ENCODE peak calls at places on chromosomes 7 and 10, in four cellular contexts. One of them, this sample, is unnamed.

GRCh38 chr7:65832281-65832680 is 40.6 kb upstream of the VKORC1L1 start:
- DNase-seq in sciatic nerve: no peak
- DNase-seq in hypothalamus: no peak
- DNase-seq in activated gamma-delta T cell treated with anti-CD3 and anti-CD28 coated beads, Interleukin-2, amount 50 U/mL, for 16 hours: no peak
- DNase-seq in this sample: no peak

GRCh38 chr7:150402671-150403321 is 23.7 kb downstream of the ZNF775 start:
- DNase-seq in activated gamma-delta T cell treated with anti-CD3 and anti-CD28 coated beads, Interleukin-2, amount 50 U/mL, for 16 hours: no peak
- DNase-seq in hypothalamus: no peak
- DNase-seq in sciatic nerve: peak; percentile 47
- DNase-seq in this sample: no peak

GRCh38 chr7:360454-361100 is 70.6 kb downstream of the FOXL3 start:
- DNase-seq in activated gamma-delta T cell treated with anti-CD3 and anti-CD28 coated beads, Interleukin-2, amount 50 U/mL, for 16 hours: no peak
- DNase-seq in sciatic nerve: no peak
- DNase-seq in hypothalamus: no peak
- DNase-seq in this sample: no peak

GRCh38 chr10:68628576-68629127 is 68.5 kb downstream of the TET1 start:
- DNase-seq in activated gamma-delta T cell treated with anti-CD3 and anti-CD28 coated beads, Interleukin-2, amount 50 U/mL, for 16 hours: no peak
- DNase-seq in hypothalamus: no peak
- DNase-seq in sciatic nerve: no peak
- DNase-seq in this sample: no peak

GRCh38 chr10:74586088-74586585 is 240.3 kb upstream of the KAT6B start:
- DNase-seq in hypothalamus: no peak
- DNase-seq in sciatic nerve: no peak
- DNase-seq in activated gamma-delta T cell treated with anti-CD3 and anti-CD28 coated beads, Interleukin-2, amount 50 U/mL, for 16 hours: peak; percentile 32
- DNase-seq in this sample: no peak

GRCh38 chr7:134669845-134670373 is 23.3 kb downstream of the BPGM start:
- DNase-seq in activated gamma-delta T cell treated with anti-CD3 and anti-CD28 coated beads, Interleukin-2, amount 50 U/mL, for 16 hours: peak; percentile 58
- DNase-seq in hypothalamus: no peak
- DNase-seq in sciatic nerve: no peak
- DNase-seq in this sample: peak; percentile 12

GRCh38 chr10:87625658-87626057 is 34.0 kb upstream of the PAPSS2 start:
- DNase-seq in activated gamma-delta T cell treated with anti-CD3 and anti-CD28 coated beads, Interleukin-2, amount 50 U/mL, for 16 hours: no peak
- DNase-seq in hypothalamus: no peak
- DNase-seq in sciatic nerve: no peak
- DNase-seq in this sample: no peak

GRCh38 chr10:72790216-72790990 is 98.5 kb downstream of the MCU start:
- DNase-seq in hypothalamus: no peak
- DNase-seq in sciatic nerve: no peak
- DNase-seq in activated gamma-delta T cell treated with anti-CD3 and anti-CD28 coated beads, Interleukin-2, amount 50 U/mL, for 16 hours: no peak
- DNase-seq in this sample: no peak

GRCh38 chr7:128323489-128324362 is 20.0 kb downstream of the RBM28 start:
- DNase-seq in sciatic nerve: no peak
- DNase-seq in activated gamma-delta T cell treated with anti-CD3 and anti-CD28 coated beads, Interleukin-2, amount 50 U/mL, for 16 hours: no peak
- DNase-seq in hypothalamus: no peak
- DNase-seq in this sample: no peak

GRCh38 chr7:81410471-81411117 is 359.3 kb downstream of the HGF start:
- DNase-seq in activated gamma-delta T cell treated with anti-CD3 and anti-CD28 coated beads, Interleukin-2, amount 50 U/mL, for 16 hours: no peak
- DNase-seq in sciatic nerve: no peak
- DNase-seq in hypothalamus: no peak
- DNase-seq in this sample: no peak

GRCh38 chr10:90111671-90112070 is 410.3 kb downstream of the KIF20B start:
- DNase-seq in sciatic nerve: no peak
- DNase-seq in hypothalamus: no peak
- DNase-seq in activated gamma-delta T cell treated with anti-CD3 and anti-CD28 coated beads, Interleukin-2, amount 50 U/mL, for 16 hours: no peak
- DNase-seq in this sample: no peak

GRCh38 chr7:112204072-112204775 is 2.0 kb downstream of the DOCK4 start:
- DNase-seq in sciatic nerve: no peak
- DNase-seq in hypothalamus: no peak
- DNase-seq in activated gamma-delta T cell treated with anti-CD3 and anti-CD28 coated beads, Interleukin-2, amount 50 U/mL, for 16 hours: no peak
- DNase-seq in this sample: no peak

GRCh38 chr10:75712241-75712880 is 280.9 kb downstream of the LRMDA start:
- DNase-seq in hypothalamus: peak; percentile 18
- DNase-seq in sciatic nerve: no peak
- DNase-seq in activated gamma-delta T cell treated with anti-CD3 and anti-CD28 coated beads, Interleukin-2, amount 50 U/mL, for 16 hours: no peak
- DNase-seq in this sample: peak; percentile 47

GRCh38 chr7:117087639-117088396 is 134.5 kb downstream of the ST7 start:
- DNase-seq in activated gamma-delta T cell treated with anti-CD3 and anti-CD28 coated beads, Interleukin-2, amount 50 U/mL, for 16 hours: no peak
- DNase-seq in hypothalamus: no peak
- DNase-seq in sciatic nerve: no peak
- DNase-seq in this sample: no peak

GRCh38 chr10:78280604-78281003 is 246.9 kb downstream of the RPS24 start:
- DNase-seq in activated gamma-delta T cell treated with anti-CD3 and anti-CD28 coated beads, Interleukin-2, amount 50 U/mL, for 16 hours: no peak
- DNase-seq in hypothalamus: no peak
- DNase-seq in sciatic nerve: no peak
- DNase-seq in this sample: no peak

GRCh38 chr10:13140627-13141190 is 20.6 kb upstream of the MCM10 start:
- DNase-seq in activated gamma-delta T cell treated with anti-CD3 and anti-CD28 coated beads, Interleukin-2, amount 50 U/mL, for 16 hours: no peak
- DNase-seq in hypothalamus: no peak
- DNase-seq in sciatic nerve: no peak
- DNase-seq in this sample: no peak

GRCh38 chr7:158663428-158663741 is 41.2 kb downstream of the NCAPG2 start:
- DNase-seq in activated gamma-delta T cell treated with anti-CD3 and anti-CD28 coated beads, Interleukin-2, amount 50 U/mL, for 16 hours: no peak
- DNase-seq in hypothalamus: no peak
- DNase-seq in sciatic nerve: no peak
- DNase-seq in this sample: no peak

GRCh38 chr7:82417898-82418297 is 25.7 kb downstream of the CACNA2D1 start:
- DNase-seq in sciatic nerve: no peak
- DNase-seq in activated gamma-delta T cell treated with anti-CD3 and anti-CD28 coated beads, Interleukin-2, amount 50 U/mL, for 16 hours: no peak
- DNase-seq in hypothalamus: no peak
- DNase-seq in this sample: no peak

GRCh38 chr7:19024261-19024660 is 93.2 kb downstream of the TWIST1 start:
- DNase-seq in activated gamma-delta T cell treated with anti-CD3 and anti-CD28 coated beads, Interleukin-2, amount 50 U/mL, for 16 hours: no peak
- DNase-seq in sciatic nerve: no peak
- DNase-seq in hypothalamus: no peak
- DNase-seq in this sample: no peak